ENCODE peak calls at places on chromosomes 16 and 17, in five cellular contexts. One of them, this sample, is unnamed.

GRCh38 chr17:9239821-9240658 is 218.7 kb downstream of the NTN1 start:
- DNase-seq in GM13976: peak
- DNase-seq in A172: no peak
- DNase-seq in neural crest cell: peak
- DNase-seq in hepatic stellate cell: peak
- DNase-seq in this sample: no peak

GRCh38 chr17:73363788-73364522 is 52.2 kb upstream of the CDC42EP4 start:
- DNase-seq in A172: no peak
- DNase-seq in hepatic stellate cell: no peak
- DNase-seq in neural crest cell: no peak
- DNase-seq in GM13976: no peak
- DNase-seq in this sample: no peak

GRCh38 chr17:44914148-44914547 is 1.2 kb downstream of the GFAP start:
- DNase-seq in A172: no peak
- DNase-seq in hepatic stellate cell: no peak
- DNase-seq in GM13976: peak
- DNase-seq in neural crest cell: no peak
- DNase-seq in this sample: no peak

GRCh38 chr17:1961187-1961586 is 63.9 kb downstream of the RTN4RL1 start:
- DNase-seq in hepatic stellate cell: no peak
- DNase-seq in GM13976: no peak
- DNase-seq in neural crest cell: no peak
- DNase-seq in A172: no peak
- DNase-seq in this sample: no peak

GRCh38 chr16:28524544-28525179 is 14.1 kb downstream of the NUPR1 start:
- DNase-seq in hepatic stellate cell: no peak
- DNase-seq in GM13976: no peak
- DNase-seq in A172: no peak
- DNase-seq in neural crest cell: no peak
- DNase-seq in this sample: no peak

GRCh38 chr17:1509255-1509943 is 7.0 kb downstream of the INPP5K start:
- DNase-seq in A172: no peak
- DNase-seq in hepatic stellate cell: no peak
- DNase-seq in GM13976: no peak
- DNase-seq in neural crest cell: no peak
- DNase-seq in this sample: no peak

GRCh38 chr16:23174622-23175021 is 7.9 kb upstream of the SCNN1G start:
- DNase-seq in hepatic stellate cell: no peak
- DNase-seq in GM13976: no peak
- DNase-seq in neural crest cell: no peak
- DNase-seq in A172: peak
- DNase-seq in this sample: no peak

GRCh38 chr16:71456801-71457200 is 5.2 kb downstream of the ZNF23 start:
- DNase-seq in neural crest cell: no peak
- DNase-seq in GM13976: no peak
- DNase-seq in hepatic stellate cell: no peak
- DNase-seq in A172: no peak
- DNase-seq in this sample: no peak

GRCh38 chr17:70137451-70138230 is 31.7 kb upstream of the KCNJ2 start:
- DNase-seq in GM13976: peak
- DNase-seq in hepatic stellate cell: peak
- DNase-seq in A172: peak
- DNase-seq in neural crest cell: no peak
- DNase-seq in this sample: peak

GRCh38 chr16:56847173-56847948 is 17.6 kb upstream of the SLC12A3 start:
- DNase-seq in GM13976: no peak
- DNase-seq in neural crest cell: no peak
- DNase-seq in A172: peak
- DNase-seq in hepatic stellate cell: no peak
- DNase-seq in this sample: no peak

GRCh38 chr17:78923660-78924453 is 1.3 kb downstream of the TIMP2 start:
- DNase-seq in neural crest cell: no peak
- DNase-seq in hepatic stellate cell: peak
- DNase-seq in GM13976: peak
- DNase-seq in A172: peak
- DNase-seq in this sample: no peak

GRCh38 chr17:41684050-41684449 is 4.6 kb upstream of the EIF1 start:
- DNase-seq in GM13976: no peak
- DNase-seq in hepatic stellate cell: no peak
- DNase-seq in A172: no peak
- DNase-seq in neural crest cell: no peak
- DNase-seq in this sample: no peak

GRCh38 chr16:14600164-14600563 is 29.9 kb downstream of the PARN start:
- DNase-seq in GM13976: no peak
- DNase-seq in neural crest cell: no peak
- DNase-seq in hepatic stellate cell: peak
- DNase-seq in A172: peak
- DNase-seq in this sample: no peak

GRCh38 chr16:23280483-23280967 is 21.6 kb upstream of the SCNN1B start:
- DNase-seq in A172: peak
- DNase-seq in GM13976: no peak
- DNase-seq in hepatic stellate cell: no peak
- DNase-seq in neural crest cell: no peak
- DNase-seq in this sample: no peak

GRCh38 chr17:74842599-74843351 is 16.9 kb downstream of the GRIN2C start:
- DNase-seq in neural crest cell: peak
- DNase-seq in hepatic stellate cell: peak
- DNase-seq in GM13976: peak
- DNase-seq in A172: no peak
- DNase-seq in this sample: no peak

GRCh38 chr16:68737046-68737729 is at the start of gene CDH1:
- DNase-seq in neural crest cell: no peak
- DNase-seq in GM13976: peak
- DNase-seq in hepatic stellate cell: no peak
- DNase-seq in A172: no peak
- DNase-seq in this sample: no peak

GRCh38 chr17:28726396-28726911 is 421 bp upstream of the TLCD1 start:
- DNase-seq in hepatic stellate cell: peak
- DNase-seq in GM13976: peak
- DNase-seq in neural crest cell: peak
- DNase-seq in A172: peak
- DNase-seq in this sample: no peak

GRCh38 chr16:30972872-30973271 is 12.1 kb upstream of the HSD3B7 start:
- DNase-seq in neural crest cell: no peak
- DNase-seq in A172: no peak
- DNase-seq in GM13976: no peak
- DNase-seq in hepatic stellate cell: peak
- DNase-seq in this sample: no peak

GRCh38 chr17:50148226-50149098 is 2.0 kb downstream of the PPP1R9B start:
- DNase-seq in neural crest cell: no peak
- DNase-seq in GM13976: peak
- DNase-seq in A172: no peak
- DNase-seq in hepatic stellate cell: peak
- DNase-seq in this sample: no peak

GRCh38 chr16:48613061-48613957 is 3.3 kb upstream of the N4BP1 start:
- DNase-seq in GM13976: peak
- DNase-seq in neural crest cell: no peak
- DNase-seq in hepatic stellate cell: peak
- DNase-seq in A172: no peak
- DNase-seq in this sample: peak

GRCh38 chr16:65180986-65181710 is 59.3 kb upstream of the CDH11 start:
- DNase-seq in A172: no peak
- DNase-seq in neural crest cell: no peak
- DNase-seq in hepatic stellate cell: no peak
- DNase-seq in GM13976: no peak
- DNase-seq in this sample: no peak

GRCh38 chr17:76909971-76910760 is 42.0 kb downstream of the MGAT5B start:
- DNase-seq in hepatic stellate cell: peak
- DNase-seq in A172: peak
- DNase-seq in neural crest cell: peak
- DNase-seq in GM13976: peak
- DNase-seq in this sample: no peak

GRCh38 chr16:53960954-53961616 is 257.1 kb downstream of the FTO start:
- DNase-seq in GM13976: no peak
- DNase-seq in hepatic stellate cell: no peak
- DNase-seq in A172: no peak
- DNase-seq in neural crest cell: no peak
- DNase-seq in this sample: no peak

GRCh38 chr16:82160226-82160625 is 9.8 kb downstream of the MPHOSPH6 start:
- DNase-seq in neural crest cell: no peak
- DNase-seq in hepatic stellate cell: no peak
- DNase-seq in A172: no peak
- DNase-seq in GM13976: no peak
- DNase-seq in this sample: no peak

GRCh38 chr17:79029327-79030009 is 5.5 kb downstream of the C1QTNF1 start:
- DNase-seq in hepatic stellate cell: no peak
- DNase-seq in A172: no peak
- DNase-seq in neural crest cell: no peak
- DNase-seq in GM13976: peak
- DNase-seq in this sample: no peak

GRCh38 chr17:7523033-7523432 is 25.8 kb upstream of the TNFSF12 start:
- DNase-seq in neural crest cell: peak
- DNase-seq in hepatic stellate cell: no peak
- DNase-seq in A172: no peak
- DNase-seq in GM13976: peak
- DNase-seq in this sample: no peak

This sample was measured in AG04450.